ENCODE peak calls at places on chromosome 13, in seven cellular contexts. T is GM06990, J is activated T-cell treated with anti-CD3 and anti-CD28 coated beads for 1 hour, Q is astrocyte of the hippocampus, Y is AG10803, B is stromal cell of bone marrow, V is NCI-H345. K is an unnamed sample.

GRCh38 chr13:43301341-43301969 is 278.1 kb downstream of the DNAJC15 start:
- DNase-seq in T (no peak), Q (no peak), J (no peak), V (no peak), Y (peak), B (no peak), K (no peak)

GRCh38 chr13:77952276-77952675 is 33.6 kb upstream of the EDNRB start:
- DNase-seq in V (no peak), J (no peak), B (no peak), Q (no peak), T (no peak), Y (no peak), K (no peak)

GRCh38 chr13:110398564-110399507 is 91.8 kb downstream of the COL4A2 start:
- DNase-seq in T (no peak), Q (peak), Y (peak), B (no peak), V (no peak), J (no peak), K (no peak)

GRCh38 chr13:49240017-49240416 is 7.7 kb upstream of the CDADC1 start:
- DNase-seq in T (no peak), B (peak), J (peak), Y (no peak), V (no peak), Q (peak), K (no peak)

GRCh38 chr13:74867460-74867859 is 614.5 kb downstream of the TBC1D4 start:
- DNase-seq in T (no peak), V (no peak), B (no peak), Q (no peak), J (no peak), Y (peak), K (no peak)

GRCh38 chr13:66933994-66934393 is 296.1 kb downstream of the PCDH9 start:
- DNase-seq in J (no peak), T (no peak), Y (peak), V (no peak), B (peak), Q (peak), K (peak)

GRCh38 chr13:94345374-94346195 is 133.9 kb downstream of the DCT start:
- DNase-seq in T (no peak), V (peak), B (no peak), Y (peak), J (no peak), Q (peak), K (no peak)

GRCh38 chr13:27132538-27132937 is 39.1 kb downstream of the USP12 start:
- DNase-seq in V (no peak), J (no peak), T (peak), Y (no peak), B (no peak), Q (no peak), K (no peak)

GRCh38 chr13:36553501-36553900 is 120.3 kb upstream of the SERTM1 start:
- DNase-seq in T (no peak), V (no peak), J (no peak), Y (no peak), B (no peak), Q (no peak), K (no peak)

GRCh38 chr13:68927387-68928026 is 1180.1 kb upstream of the ATXN8OS start:
- DNase-seq in B (no peak), J (no peak), V (peak), T (no peak), Q (peak), Y (no peak), K (peak)

GRCh38 chr13:74015137-74015536 is 119.1 kb downstream of the KLF12 start:
- DNase-seq in B (no peak), V (no peak), Y (no peak), Q (no peak), T (no peak), J (no peak), K (no peak)

GRCh38 chr13:102333320-102334181 is 68.3 kb downstream of the FGF14 start:
- DNase-seq in T (no peak), B (no peak), Q (no peak), Y (no peak), V (peak), J (no peak), K (no peak)

GRCh38 chr13:98172570-98173405 is 4.3 kb downstream of the RNF113B start:
- DNase-seq in V (no peak), T (no peak), B (no peak), Y (peak), Q (peak), J (no peak), K (no peak)

GRCh38 chr13:94708971-94709614 is 3.3 kb downstream of the SOX21 start:
- DNase-seq in B (no peak), T (no peak), Y (no peak), J (no peak), Q (peak), V (peak), K (no peak)

GRCh38 chr13:48176781-48177180 is 56.2 kb upstream of the ITM2B start:
- DNase-seq in J (no peak), V (no peak), T (no peak), B (no peak), Y (no peak), Q (no peak), K (no peak)

GRCh38 chr13:110444226-110444653 is 117.3 kb downstream of the RAB20 start:
- DNase-seq in Q (peak), J (no peak), Y (peak), T (peak), B (no peak), V (no peak), K (no peak)

GRCh38 chr13:26198116-26198515 is 24.0 kb downstream of the RNF6 start:
- DNase-seq in Y (no peak), B (no peak), T (no peak), Q (no peak), J (no peak), V (no peak), K (no peak)

GRCh38 chr13:46354143-46355087 is 32.6 kb downstream of the RUBCNL start:
- DNase-seq in Q (peak), V (no peak), Y (peak), T (peak), J (no peak), B (peak), K (peak)

GRCh38 chr13:19685034-19685433 is 51.6 kb downstream of the MPHOSPH8 start:
- DNase-seq in J (no peak), B (no peak), Q (no peak), Y (no peak), V (no peak), T (no peak), K (peak)

GRCh38 chr13:41652735-41653361 is 195.5 kb downstream of the RGCC start:
- DNase-seq in Q (peak), V (peak), Y (peak), J (peak), B (peak), T (peak), K (peak)